ENCODE peak calls at places on chromosomes 5 and 9, in five cellular contexts. W is GM10248; K is AG04449; L is A549; D is activated CD8-positive, alpha-beta T cell treated with anti-CD3 and anti-CD28 coated beads for 36 hours. C is an unnamed sample.

GRCh38 chr5:36357391-36357790 is 55.7 kb upstream of the RANBP3L start:
- DNase-seq in K (peak), L (no peak), D (no peak), W (no peak), C (no peak)

GRCh38 chr5:122469520-122469919 is 157.5 kb downstream of the SNCAIP start:
- DNase-seq in W (no peak), D (no peak), L (no peak), K (no peak), C (no peak)

GRCh38 chr5:60210810-60211209 is 317.3 kb upstream of the PDE4D start:
- DNase-seq in L (no peak), K (no peak), D (no peak), W (no peak), C (no peak)

GRCh38 chr5:32020271-32020670 is 153.8 kb downstream of the GOLPH3 start:
- DNase-seq in K (no peak), L (no peak), W (peak), D (no peak), C (no peak)

GRCh38 chr9:83554278-83554677 is 16.1 kb upstream of the FRMD3 start:
- DNase-seq in K (no peak), W (no peak), D (no peak), L (no peak), C (no peak)

GRCh38 chr5:60955239-60955638 is 10.2 kb downstream of the NDUFAF2 start:
- DNase-seq in D (no peak), K (no peak), W (no peak), L (no peak), C (no peak)

GRCh38 chr5:74143724-74144330 is 496.7 kb downstream of the ENC1 start:
- DNase-seq in L (no peak), D (no peak), K (no peak), W (no peak), C (no peak)

GRCh38 chr9:4499917-4500316 is 9.6 kb downstream of the SLC1A1 start:
- DNase-seq in D (no peak), L (no peak), W (no peak), K (no peak), C (no peak)

GRCh38 chr9:121662896-121663580 is 11.6 kb downstream of the DAB2IP start:
- DNase-seq in W (no peak), K (no peak), D (no peak), L (no peak), C (no peak)

GRCh38 chr5:175742290-175742994 is 84.6 kb downstream of the HRH2 start:
- DNase-seq in D (no peak), W (no peak), L (no peak), K (no peak), C (peak)

GRCh38 chr5:138649316-138649720 is 74.1 kb upstream of the HSPA9 start:
- DNase-seq in W (no peak), L (no peak), K (no peak), D (no peak), C (no peak)

GRCh38 chr5:127572930-127573329 is 55.5 kb downstream of the PRRC1 start:
- DNase-seq in W (no peak), D (no peak), K (no peak), L (peak), C (no peak)

GRCh38 chr9:31210982-31211570 is 1173.4 kb upstream of the ACO1 start:
- DNase-seq in W (peak), K (no peak), D (peak), L (peak), C (no peak)

GRCh38 chr9:3498691-3499090 is 27.1 kb downstream of the RFX3 start:
- DNase-seq in K (no peak), W (no peak), D (no peak), L (no peak), C (no peak)

GRCh38 chr9:120032639-120033038 is 547.3 kb downstream of the CDK5RAP2 start:
- DNase-seq in K (no peak), W (no peak), L (peak), D (no peak), C (no peak)

GRCh38 chr9:105503873-105504272 is 54.1 kb upstream of the FKTN start:
- DNase-seq in W (no peak), D (no peak), L (no peak), K (no peak), C (no peak)

GRCh38 chr9:114382951-114383865 is 4.6 kb downstream of the AKNA start:
- DNase-seq in K (no peak), W (peak), D (peak), L (no peak), C (no peak)

GRCh38 chr5:132294728-132295504 is 722 bp downstream of the SLC22A4 start:
- DNase-seq in D (peak), W (no peak), K (no peak), L (peak), C (peak)

GRCh38 chr5:96408276-96408777 is 24.7 kb downstream of the PCSK1 start:
- DNase-seq in D (no peak), W (no peak), K (no peak), L (peak), C (no peak)

GRCh38 chr5:138352722-138353549 is 451 bp downstream of the KDM3B start:
- DNase-seq in K (no peak), W (peak), L (peak), D (peak), C (no peak)

GRCh38 chr9:115606851-115607250 is 488.9 kb upstream of the TNC start:
- DNase-seq in L (no peak), D (no peak), W (no peak), K (no peak), C (no peak)

GRCh38 chr9:122268041-122268814 is 3.5 kb downstream of the MRRF start:
- DNase-seq in L (no peak), K (no peak), W (no peak), D (no peak), C (no peak)

GRCh38 chr5:103561670-103562069 is 919 bp downstream of the NUDT12 start:
- DNase-seq in L (no peak), D (no peak), W (no peak), K (no peak), C (no peak)

GRCh38 chr5:148623101-148623500 is 31.2 kb downstream of the HTR4 start:
- DNase-seq in K (no peak), L (no peak), D (no peak), W (no peak), C (no peak)

GRCh38 chr9:34522091-34522887 is 501 bp downstream of the ENHO start:
- DNase-seq in L (no peak), W (no peak), K (no peak), D (no peak), C (no peak)

GRCh38 chr5:132774406-132774805 is 2.6 kb downstream of the SEPTIN8 start:
- DNase-seq in L (no peak), K (no peak), D (no peak), W (no peak), C (no peak)

GRCh38 chr5:55934117-55934613 is 60.6 kb downstream of the IL6ST start:
- DNase-seq in L (peak), K (no peak), W (no peak), D (no peak), C (no peak)

GRCh38 chr9:107337676-107338590 is 54.9 kb downstream of the RAD23B start:
- DNase-seq in K (no peak), D (no peak), W (no peak), L (no peak), C (peak)

GRCh38 chr9:18721267-18722079 is 247.5 kb downstream of the ADAMTSL1 start:
- DNase-seq in L (no peak), D (no peak), W (no peak), K (no peak), C (no peak)

GRCh38 chr5:137036630-137037029 is 462.5 kb downstream of the SPOCK1 start:
- DNase-seq in D (no peak), W (no peak), K (no peak), L (no peak), C (no peak)

GRCh38 chr9:100066539-100066938 is 32.3 kb downstream of the ERP44 start:
- DNase-seq in L (no peak), K (no peak), W (peak), D (no peak), C (no peak)

GRCh38 chr9:86706391-86706790 is 240.9 kb downstream of the GAS1 start:
- DNase-seq in D (no peak), L (no peak), W (no peak), K (no peak), C (no peak)

GRCh38 chr5:57889558-57889957 is 406.9 kb upstream of the ACTBL2 start:
- DNase-seq in K (peak), W (no peak), L (peak), D (no peak), C (no peak)

GRCh38 chr5:82886911-82887310 is 190.3 kb downstream of the TMEM167A start:
- DNase-seq in W (no peak), D (no peak), L (no peak), K (no peak), C (no peak)

GRCh38 chr5:134784241-134784920 is 25.8 kb downstream of the DDX46 start:
- DNase-seq in K (no peak), D (no peak), L (peak), W (no peak), C (no peak)

DNA sequence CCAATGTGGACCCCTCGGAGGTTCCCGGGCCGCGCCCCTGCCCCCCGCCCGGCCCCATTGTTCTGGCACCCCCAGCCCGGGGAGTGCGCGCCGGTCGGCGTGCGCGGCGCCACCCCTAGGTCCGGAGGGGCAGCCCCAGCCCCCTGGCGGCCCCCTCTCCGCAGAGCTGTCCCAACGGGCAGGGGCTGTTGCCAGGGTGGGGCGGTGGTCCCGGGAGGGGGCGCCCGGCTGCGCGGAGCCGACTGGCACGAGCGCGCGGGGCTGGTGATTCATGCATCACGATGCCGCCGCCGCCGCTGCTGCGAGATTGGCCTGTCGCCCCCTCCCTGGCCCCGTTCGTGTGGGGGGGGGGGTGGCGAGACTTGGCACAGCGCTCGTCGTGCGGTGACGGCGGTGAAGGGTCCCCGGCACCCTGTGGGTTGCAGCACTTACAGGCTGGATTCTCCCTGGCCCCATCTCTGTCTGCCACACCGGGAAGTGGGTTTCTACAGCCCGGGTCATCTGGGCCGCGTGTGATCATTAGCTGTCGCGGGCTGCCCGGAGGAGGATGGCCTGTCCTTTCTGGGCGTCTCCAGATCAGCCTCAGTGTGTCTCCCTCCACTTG is 756 bp downstream of the NCS1 start:
- DNase-seq in K (no peak), W (no peak), L (no peak), D (peak), C (no peak)
- TF ChIP-seq CTCF in K (peak), W (no peak), L (peak), D (no peak), C (no peak)

GRCh38 chr9:14346301-14346721 is 32.4 kb upstream of the NFIB start:
- DNase-seq in W (no peak), L (no peak), K (no peak), D (no peak), C (no peak)

GRCh38 chr9:14348241-14349140 is 34.5 kb upstream of the NFIB start:
- DNase-seq in D (no peak), K (no peak), W (no peak), L (no peak), C (no peak)

GRCh38 chr9:14346826-14347407 is 33.0 kb upstream of the NFIB start:
- DNase-seq in K (no peak), D (no peak), L (no peak), W (no peak), C (peak)

GRCh38 chr9:14349141-14349817 is 35.3 kb upstream of the NFIB start:
- DNase-seq in K (no peak), W (no peak), D (no peak), L (no peak), C (no peak)

GRCh38 chr9:14347408-14348224 is 33.7 kb upstream of the NFIB start:
- DNase-seq in W (no peak), L (peak), D (no peak), K (no peak), C (peak)
- TF ChIP-seq CTCF in W (no peak), L (peak), D (no peak), K (no peak), C (peak)

GRCh38 chr9:133717113-133718031 is 20.8 kb downstream of the SARDH start:
- DNase-seq in D (no peak), K (no peak), L (no peak), W (no peak), C (no peak)

GRCh38 chr9:133716564-133717112 is 21.5 kb downstream of the SARDH start:
- DNase-seq in K (no peak), L (no peak), D (no peak), W (no peak), C (no peak)

GRCh38 chr9:133714606-133715294 is 23.4 kb downstream of the SARDH start:
- DNase-seq in D (no peak), K (no peak), W (no peak), L (no peak), C (no peak)

GRCh38 chr9:133715295-133715865 is 22.8 kb downstream of the SARDH start:
- DNase-seq in W (no peak), D (no peak), L (no peak), K (no peak), C (no peak)

GRCh38 chr9:133715866-133716563 is 22.1 kb downstream of the SARDH start:
- DNase-seq in D (peak), L (no peak), K (no peak), W (no peak), C (no peak)
- TF ChIP-seq CTCF in D (peak), L (peak), K (peak), W (peak), C (peak)

DNA sequence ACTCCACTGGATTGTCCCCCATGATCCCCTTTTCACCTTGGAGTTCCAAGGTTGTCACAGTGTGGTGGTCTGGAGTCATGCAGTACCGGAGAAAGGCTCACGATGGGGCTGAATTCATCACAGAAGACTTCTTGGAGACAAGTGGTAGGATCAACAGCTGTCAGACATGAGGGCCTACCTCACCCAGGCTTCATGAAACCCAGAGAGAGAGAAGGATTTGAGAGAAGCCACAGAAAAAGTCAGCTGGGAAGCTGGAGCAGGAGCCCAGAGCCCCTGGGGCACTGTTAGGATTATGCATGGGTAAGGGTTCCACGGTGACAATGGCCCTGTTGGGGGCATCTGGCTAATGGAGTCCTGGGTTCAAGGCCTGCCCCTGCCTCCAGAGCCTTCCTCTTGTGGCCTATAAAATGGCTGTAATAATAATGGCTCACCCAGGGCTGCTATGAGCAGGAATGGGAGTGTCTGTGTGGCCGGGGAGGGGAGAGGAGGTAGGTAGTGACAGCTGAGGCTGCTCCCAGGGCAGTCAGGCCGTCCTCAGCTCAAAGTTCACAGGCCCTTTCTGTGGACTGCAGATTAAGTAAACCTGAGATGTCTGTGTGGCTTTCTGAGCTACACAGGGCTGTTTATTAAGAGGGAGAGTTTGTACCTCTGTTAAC is 910 bp downstream of the TRIM14 start:
- DNase-seq in W (peak), K (peak), D (peak), L (peak), C (no peak)
- TF ChIP-seq CTCF in W (peak), K (peak), D (peak), L (peak), C (no peak)

C was measured in osteocyte.